ENCODE peak calls at places on chromosomes 11 and 22, in six cellular contexts. Z is heart left ventricle, E is Peyer's patch, T is transverse colon, J is stomach, K is testis. S is an unnamed sample.

GRCh38 chr22:29152045-29152380 is 53.7 kb upstream of the EMID1 start:
- DNase-seq in K (no peak), T (no peak), J (peak; percentile 15), E (no peak), Z (no peak), S (no peak)

GRCh38 chr11:123654566-123655081 is at the start of gene SCN3B:
- DNase-seq in K (peak; percentile 82), E (no peak), J (peak; percentile 66), Z (peak; percentile 75), T (peak; percentile 57), S (peak; percentile 49)

GRCh38 chr22:23527971-23528740 is 51.9 kb downstream of the IGLL1 start:
- DNase-seq in E (peak; percentile 36), K (no peak), J (no peak), T (no peak), Z (no peak), S (no peak)

GRCh38 chr11:6988506-6988905 is 31.6 kb downstream of the ZNF214 start:
- DNase-seq in Z (no peak), J (no peak), T (no peak), K (no peak), E (no peak), S (no peak)

GRCh38 chr22:23565942-23566715 is 14.0 kb downstream of the IGLL1 start:
- DNase-seq in E (no peak), T (no peak), Z (no peak), J (no peak), K (no peak), S (no peak)

GRCh38 chr11:46291441-46292143 is 14.1 kb downstream of the CREB3L1 start:
- DNase-seq in E (no peak), T (no peak), K (peak; percentile 63), J (peak; percentile 50), Z (no peak), S (no peak)

GRCh38 chr11:113818426-113818825 is 38.8 kb downstream of the CLDN25 start:
- DNase-seq in J (no peak), K (no peak), E (no peak), Z (no peak), T (no peak), S (no peak)

GRCh38 chr22:35425971-35426800 is 26.2 kb downstream of the MCM5 start:
- DNase-seq in J (no peak), E (no peak), K (no peak), T (no peak), Z (no peak), S (no peak)

GRCh38 chr11:41895106-41895505 is 435.7 kb upstream of the LRRC4C start:
- DNase-seq in T (no peak), K (no peak), Z (no peak), E (no peak), J (no peak), S (no peak)

GRCh38 chr11:20672575-20672974 is 3.2 kb downstream of the NELL1 start:
- DNase-seq in Z (no peak), K (no peak), E (no peak), T (no peak), J (no peak), S (no peak)

GRCh38 chr22:42468841-42469240 is 36.6 kb upstream of the NFAM1 start:
- DNase-seq in E (no peak), Z (no peak), K (no peak), J (no peak), T (no peak), S (no peak)

GRCh38 chr11:91220476-91221202 is 997.8 kb upstream of the CHORDC1 start:
- DNase-seq in T (no peak), J (no peak), K (no peak), E (no peak), Z (no peak), S (no peak)

DNA sequence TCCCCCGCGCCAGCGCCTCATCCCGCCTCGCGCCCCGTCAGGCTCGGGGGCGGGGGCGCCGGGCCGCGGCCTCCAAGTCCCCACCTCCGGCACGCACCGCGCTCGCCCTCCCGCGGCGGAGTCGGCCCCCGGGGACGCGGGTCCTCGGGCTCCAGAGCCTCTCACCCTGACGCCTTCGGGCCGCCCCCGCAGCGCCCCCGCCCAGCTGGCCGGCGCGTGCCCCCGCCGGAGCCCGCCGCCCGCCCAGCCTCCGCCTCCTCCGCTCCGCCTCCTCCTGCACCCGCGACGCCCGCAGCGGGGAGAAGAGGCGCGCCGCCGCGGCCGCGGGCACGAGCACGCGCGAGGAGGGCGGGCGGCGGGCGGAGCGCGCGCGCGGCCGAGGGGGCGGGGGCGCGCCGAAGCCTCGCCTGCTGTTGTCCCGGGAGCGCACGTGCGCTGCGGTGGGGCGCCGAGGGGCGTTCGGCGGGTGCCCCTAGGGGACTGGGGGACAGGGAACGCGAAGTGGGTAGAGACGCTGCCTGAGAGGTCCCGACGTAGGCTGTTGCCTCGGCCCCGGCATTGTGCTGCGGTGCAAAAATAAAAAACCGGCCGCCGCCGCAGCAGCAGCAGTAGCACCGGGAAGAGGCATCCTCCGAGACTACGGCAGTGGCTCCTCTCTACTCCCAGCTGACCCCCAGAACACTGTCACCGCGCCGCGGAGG is 87.4 kb upstream of the ARHGAP32 start:
- DNase-seq in J (peak; percentile 83), E (peak; percentile 47), T (peak; percentile 84), K (peak; percentile 83), Z (peak; percentile 78), S (peak; percentile 90)
- TF ChIP-seq POLR2A in J (no peak), E (no peak), T (no peak), K (no peak), Z (no peak), S (peak; percentile 40)

DNA sequence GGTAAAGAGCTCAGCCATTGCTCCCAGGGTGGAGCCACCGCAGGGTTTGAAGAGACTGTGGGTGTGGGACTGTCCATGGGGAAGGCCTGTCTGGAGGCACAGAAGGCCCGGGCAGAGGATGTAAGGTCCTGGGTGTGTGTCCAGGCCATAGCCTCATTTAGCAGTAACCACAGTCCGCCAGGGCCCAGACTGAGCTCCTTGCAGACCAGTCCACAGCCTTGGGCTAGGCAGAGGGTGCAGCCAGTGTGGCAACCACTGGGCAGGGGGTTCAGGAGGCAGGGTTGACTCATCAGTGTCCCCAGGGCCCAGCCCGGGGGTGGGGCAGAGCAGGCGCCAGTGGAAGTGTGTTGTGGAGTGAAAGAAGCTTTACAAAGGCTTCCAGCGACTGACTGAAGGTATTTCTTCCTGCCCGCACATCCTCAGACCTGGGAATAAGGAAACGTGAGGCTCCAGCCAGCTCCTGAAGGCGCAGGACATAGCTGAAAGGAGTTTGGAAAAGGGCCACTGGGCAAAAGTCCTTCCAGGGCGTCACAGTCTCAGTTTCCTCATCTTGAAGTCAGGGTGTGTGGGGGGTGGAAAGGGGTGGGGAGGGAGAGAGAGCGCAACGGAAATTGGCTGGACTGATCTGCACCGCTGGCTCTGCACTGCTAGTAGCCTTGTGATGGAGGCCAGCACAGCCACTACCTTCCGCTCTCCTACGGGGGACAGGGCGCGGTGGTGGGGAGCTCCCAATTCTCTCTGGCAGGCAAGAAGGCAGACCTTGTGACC is 27.8 kb upstream of the WNT11 start:
- DNase-seq in Z (peak; percentile 60), T (peak; percentile 55), J (no peak), E (peak; percentile 56), K (peak; percentile 67), S (peak; percentile 52)
- H3K27ac ChIP-seq in Z (peak overlapping the region; percentile 79), T (peak overlapping the region; percentile 87), J (peak overlapping the region; percentile 90), E (peak overlapping the region; percentile 67), K (peak overlapping the region; percentile 85), S (peak overlapping the region; percentile 59)

GRCh38 chr11:18010271-18010670 is 2.6 kb downstream of the SERGEF start:
- DNase-seq in Z (no peak), T (no peak), E (no peak), K (no peak), J (no peak), S (no peak)
- TF ChIP-seq CTCF in Z (no peak), T (no peak), E (peak; percentile 6), K (no peak), J (no peak), S (no peak)

GRCh38 chr11:65961267-65962135 is at the start of gene SART1:
- DNase-seq in J (peak; percentile 97), Z (peak; percentile 99), T (peak; percentile 97), K (peak; percentile 99), E (peak; percentile 98), S (peak; percentile 98)
- TF ChIP-seq POLR2A in J (no peak), Z (peak; percentile 81), T (peak; percentile 75), K (peak; percentile 18), E (peak; percentile 68), S (peak; percentile 72)

DNA sequence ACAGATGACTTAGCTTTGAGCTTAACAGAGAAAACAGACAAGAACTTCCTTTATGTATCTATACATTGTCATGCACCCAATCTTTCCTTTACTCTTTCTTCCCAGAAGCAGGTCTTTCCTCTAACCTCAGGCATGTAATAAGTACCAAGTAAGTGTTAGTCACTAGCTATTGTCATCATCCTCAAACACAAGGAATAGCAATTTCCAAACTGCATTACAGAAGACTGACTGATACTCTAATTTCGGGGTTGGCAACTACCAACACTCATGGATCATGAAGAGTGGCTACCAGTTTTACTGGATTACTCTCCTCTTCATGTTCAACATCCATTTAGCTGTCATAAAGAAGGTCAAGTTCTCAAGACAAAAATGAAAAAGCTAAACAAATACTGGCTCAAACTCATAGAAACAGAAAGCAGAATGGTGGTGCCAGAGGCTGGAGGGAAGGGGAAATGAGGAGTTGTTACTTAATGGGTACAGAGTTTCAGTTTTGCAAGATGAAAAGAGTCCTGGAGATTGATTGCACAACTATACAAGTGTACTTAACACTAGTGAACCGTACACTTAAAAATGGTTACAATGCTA is 111.6 kb downstream of the SIK3 start:
- DNase-seq in J (no peak), E (no peak), T (no peak), Z (no peak), K (no peak), S (no peak)
- H3K27ac ChIP-seq in J (peak overlapping the region; percentile 73), E (peak overlapping the region; percentile 23), T (peak overlapping the region; percentile 67), Z (peak overlapping the region; percentile 2), K (no peak overlapping the region), S (peak overlapping the region; percentile 1)

GRCh38 chr11:47620836-47621378 is 21.5 kb downstream of the MTCH2 start:
- DNase-seq in T (no peak), K (no peak), J (no peak), E (no peak), Z (no peak), S (no peak)

GRCh38 chr11:47615249-47615648 is 21.0 kb upstream of the C1QTNF4 start:
- DNase-seq in T (no peak), K (no peak), E (no peak), Z (no peak), J (no peak), S (no peak)

GRCh38 chr11:47616726-47617416 is 22.7 kb upstream of the C1QTNF4 start:
- DNase-seq in E (no peak), T (peak; percentile 25), Z (peak; percentile 46), J (no peak), K (peak; percentile 83), S (no peak)

GRCh38 chr11:47617417-47617809 is 23.2 kb upstream of the C1QTNF4 start:
- DNase-seq in J (no peak), Z (no peak), K (no peak), E (no peak), T (no peak), S (no peak)
- TF ChIP-seq CTCF in J (no peak), Z (no peak), K (no peak), E (no peak), T (no peak), S (no peak)

GRCh38 chr22:17922925-17923898 is 101.1 kb downstream of the MICAL3 start:
- DNase-seq in J (no peak), K (no peak), E (no peak), Z (no peak), T (no peak), S (peak; percentile 45)

GRCh38 chr22:17924076-17924475 is 100.3 kb downstream of the MICAL3 start:
- DNase-seq in Z (no peak), E (no peak), J (no peak), T (no peak), K (no peak), S (no peak)

GRCh38 chr22:17920992-17921650 is 103.2 kb downstream of the MICAL3 start:
- DNase-seq in E (no peak), T (no peak), Z (no peak), K (no peak), J (no peak), S (no peak)

GRCh38 chr22:17920145-17920605 is 104.2 kb downstream of the MICAL3 start:
- DNase-seq in K (peak; percentile 86), J (peak; percentile 57), Z (peak; percentile 93), T (peak; percentile 79), E (no peak), S (no peak)

GRCh38 chr22:17921871-17922821 is 102.2 kb downstream of the MICAL3 start:
- DNase-seq in K (no peak), T (peak; percentile 53), E (no peak), J (no peak), Z (peak; percentile 72), S (peak; percentile 80)
- TF ChIP-seq POLR2A in K (no peak), T (no peak), E (no peak), J (no peak), Z (peak; percentile 36), S (no peak)

S was measured in right lobe of liver.